ENCODE peak calls at places on chromosomes 13 and 19, in seven cellular contexts. X is thoracic aorta, R is neural progenitor cell, J is heart right ventricle, H is substantia nigra, L is psoas muscle, U is prostate gland. F is an unnamed sample.

GRCh38 chr19:18433039-18433691 is 4.8 kb downstream of the ISYNA1 start:
- DNase-seq in X (no peak), R (peak), J (no peak), H (no peak), L (no peak), U (no peak), F (no peak)

GRCh38 chr19:622666-623065 is 10.7 kb downstream of the POLRMT start:
- DNase-seq in X (no peak), R (no peak), J (no peak), H (no peak), L (no peak), U (no peak), F (no peak)

GRCh38 chr19:42233106-42233505 is 9.3 kb downstream of the GSK3A start:
- DNase-seq in X (no peak), R (no peak), J (no peak), H (no peak), L (no peak), U (no peak), F (no peak)

GRCh38 chr13:109789262-109789661 is 2.9 kb upstream of the IRS2 start:
- DNase-seq in X (no peak), R (no peak), J (no peak), H (no peak), L (no peak), U (no peak), F (no peak)

GRCh38 chr13:49533586-49534269 is 38.0 kb downstream of the PHF11 start:
- DNase-seq in X (no peak), R (no peak), J (no peak), H (no peak), L (no peak), U (no peak), F (no peak)

GRCh38 chr13:95677564-95678386 is 836 bp downstream of the DNAJC3 start:
- DNase-seq in X (no peak), R (peak), J (no peak), H (no peak), L (no peak), U (peak), F (no peak)

GRCh38 chr13:95099541-95099940 is 201.7 kb downstream of the ABCC4 start:
- DNase-seq in X (no peak), R (no peak), J (no peak), H (no peak), L (no peak), U (no peak), F (no peak)

GRCh38 chr13:113491418-113491883 is 940 bp upstream of the DCUN1D2 start:
- DNase-seq in X (no peak), R (peak), J (peak), H (no peak), L (peak), U (no peak), F (no peak)

GRCh38 chr19:7705387-7706187 is 3.7 kb upstream of the FCER2 start:
- DNase-seq in X (no peak), R (no peak), J (peak), H (no peak), L (no peak), U (peak), F (no peak)

GRCh38 chr13:43758834-43759233 is 27.9 kb downstream of the ENOX1 start:
- DNase-seq in X (no peak), R (no peak), J (no peak), H (no peak), L (no peak), U (no peak), F (no peak)

GRCh38 chr13:42039946-42040729 is 8.3 kb upstream of the DGKH start:
- DNase-seq in X (peak), R (peak), J (peak), H (peak), L (peak), U (peak), F (peak)

GRCh38 chr19:41870401-41870873 is 6.6 kb upstream of the CD79A start:
- DNase-seq in X (no peak), R (no peak), J (no peak), H (no peak), L (no peak), U (no peak), F (no peak)

GRCh38 chr19:55472463-55472862 is 4.0 kb upstream of the ZNF628 start:
- DNase-seq in X (no peak), R (no peak), J (no peak), H (no peak), L (no peak), U (no peak), F (no peak)

GRCh38 chr19:33388817-33389573 is 15.5 kb downstream of the CEBPG start:
- DNase-seq in X (no peak), R (no peak), J (peak), H (no peak), L (peak), U (no peak), F (no peak)

GRCh38 chr13:35599385-35599784 is 122.9 kb upstream of the MAB21L1 start:
- DNase-seq in X (no peak), R (peak), J (no peak), H (no peak), L (no peak), U (no peak), F (no peak)

GRCh38 chr13:23500858-23501257 is 67.4 kb upstream of the SACS start:
- DNase-seq in X (no peak), R (no peak), J (no peak), H (no peak), L (no peak), U (no peak), F (no peak)

GRCh38 chr13:110431425-110431824 is 124.3 kb downstream of the COL4A2 start:
- DNase-seq in X (no peak), R (no peak), J (no peak), H (no peak), L (no peak), U (no peak), F (no peak)

GRCh38 chr19:50287331-50287730 is 41.8 kb downstream of the KCNC3 start:
- DNase-seq in X (no peak), R (no peak), J (no peak), H (no peak), L (no peak), U (no peak), F (no peak)

GRCh38 chr19:7528192-7528519 is 5.7 kb downstream of the MCOLN1 start:
- DNase-seq in X (no peak), R (no peak), J (no peak), H (no peak), L (no peak), U (no peak), F (no peak)

GRCh38 chr13:99051768-99052455 is 74.0 kb upstream of the DOCK9 start:
- DNase-seq in X (no peak), R (no peak), J (no peak), H (no peak), L (no peak), U (no peak), F (no peak)

GRCh38 chr13:39105110-39105509 is 66.9 kb downstream of the NHLRC3 start:
- DNase-seq in X (no peak), R (no peak), J (no peak), H (no peak), L (no peak), U (no peak), F (no peak)

GRCh38 chr19:13718733-13719132 is 45.6 kb upstream of the MRI1 start:
- DNase-seq in X (no peak), R (peak), J (peak), H (peak), L (no peak), U (no peak), F (peak)

GRCh38 chr13:110617326-110618072 is 2.2 kb downstream of the NAXD start:
- DNase-seq in X (no peak), R (no peak), J (no peak), H (no peak), L (no peak), U (no peak), F (no peak)

GRCh38 chr19:17847538-17848366 is at the start of gene JAK3:
- DNase-seq in X (no peak), R (peak), J (peak), H (peak), L (peak), U (no peak), F (peak)

GRCh38 chr19:18233224-18233825 is 7.1 kb upstream of the PDE4C start:
- DNase-seq in X (no peak), R (peak), J (peak), H (no peak), L (peak), U (no peak), F (no peak)

GRCh38 chr19:19500975-19501644 is 14.2 kb downstream of the TSSK6 start:
- DNase-seq in X (no peak), R (no peak), J (no peak), H (no peak), L (no peak), U (no peak), F (no peak)

GRCh38 chr19:46068345-46069258 is 27.8 kb upstream of the IGFL4 start:
- DNase-seq in X (no peak), R (no peak), J (no peak), H (no peak), L (no peak), U (no peak), F (no peak)

GRCh38 chr13:37187611-37188010 is 82.1 kb upstream of the CSNK1A1L start:
- DNase-seq in X (no peak), R (no peak), J (no peak), H (no peak), L (no peak), U (no peak), F (no peak)

GRCh38 chr13:111115051-111115840 is at the start of gene ARHGEF7:
- DNase-seq in X (no peak), R (peak), J (peak), H (no peak), L (no peak), U (no peak), F (no peak)

GRCh38 chr19:19181614-19182013 is 10.3 kb downstream of the BORCS8 start:
- DNase-seq in X (no peak), R (no peak), J (no peak), H (no peak), L (no peak), U (no peak), F (no peak)

GRCh38 chr19:51777570-51778460 is 16.8 kb downstream of the FPR2 start:
- DNase-seq in X (no peak), R (peak), J (peak), H (peak), L (peak), U (peak), F (peak)

GRCh38 chr13:100875392-100876043 is 200.9 kb upstream of the TMTC4 start:
- DNase-seq in X (no peak), R (no peak), J (no peak), H (no peak), L (no peak), U (no peak), F (no peak)

GRCh38 chr19:16001481-16002312 is 52.9 kb downstream of the OR10H4 start:
- DNase-seq in X (no peak), R (no peak), J (no peak), H (no peak), L (no peak), U (peak), F (no peak)

GRCh38 chr19:55278391-55279135 is 1.3 kb downstream of the HSPBP1 start:
- DNase-seq in X (no peak), R (no peak), J (no peak), H (no peak), L (no peak), U (no peak), F (no peak)

DNA sequence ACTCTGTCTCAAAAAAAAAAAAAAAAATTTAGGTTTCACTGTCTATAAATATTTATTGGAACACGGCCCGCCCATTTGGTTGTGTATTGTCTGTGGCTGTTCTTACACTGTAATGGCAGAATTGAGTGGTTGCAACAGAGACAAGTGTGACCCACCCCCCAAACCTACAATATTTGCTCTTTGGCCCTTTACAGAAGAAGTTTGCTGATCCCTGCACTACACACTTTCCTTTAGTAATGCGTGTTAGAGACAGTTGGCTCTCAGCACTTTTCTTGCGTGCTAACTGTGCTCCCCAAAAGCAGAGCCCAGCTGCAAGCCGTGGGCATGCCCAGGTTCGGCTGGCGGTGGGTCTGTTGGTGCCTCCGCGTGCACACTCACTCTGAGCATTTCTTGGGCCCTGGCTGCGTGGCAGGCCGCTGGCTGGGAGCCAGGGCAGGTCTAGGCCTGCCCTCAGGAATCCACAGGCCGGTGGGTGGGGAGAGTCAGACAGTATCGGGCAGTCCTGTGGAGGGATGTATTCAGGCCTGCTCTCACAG is 72.6 kb downstream of the SIPA1L3 start:
- DNase-seq in X (no peak), R (no peak), J (no peak), H (no peak), L (no peak), U (peak), F (no peak)
- H3K27ac ChIP-seq in X (no peak), R (no peak), J (no peak), H (peak), L (no peak), U (peak), F (no peak)

GRCh38 chr19:4051175-4052101 is 15.3 kb downstream of the ZBTB7A start:
- DNase-seq in X (no peak), R (no peak), J (no peak), H (no peak), L (peak), U (no peak), F (no peak)
- H3K27ac ChIP-seq in X (peak), R (no peak), J (peak), H (peak), L (peak), U (no peak), F (peak)

GRCh38 chr13:29436291-29436690 is 159.2 kb downstream of the SLC7A1 start:
- DNase-seq in X (no peak), R (no peak), J (no peak), H (no peak), L (no peak), U (no peak), F (no peak)

GRCh38 chr13:29435125-29435911 is 160.2 kb downstream of the SLC7A1 start:
- DNase-seq in X (no peak), R (no peak), J (peak), H (no peak), L (no peak), U (no peak), F (no peak)

GRCh38 chr13:29438772-29439171 is 156.7 kb downstream of the SLC7A1 start:
- DNase-seq in X (no peak), R (no peak), J (no peak), H (no peak), L (no peak), U (no peak), F (no peak)

GRCh38 chr13:29434217-29434940 is 161.1 kb downstream of the SLC7A1 start:
- DNase-seq in X (no peak), R (no peak), J (no peak), H (no peak), L (no peak), U (no peak), F (no peak)

DNA sequence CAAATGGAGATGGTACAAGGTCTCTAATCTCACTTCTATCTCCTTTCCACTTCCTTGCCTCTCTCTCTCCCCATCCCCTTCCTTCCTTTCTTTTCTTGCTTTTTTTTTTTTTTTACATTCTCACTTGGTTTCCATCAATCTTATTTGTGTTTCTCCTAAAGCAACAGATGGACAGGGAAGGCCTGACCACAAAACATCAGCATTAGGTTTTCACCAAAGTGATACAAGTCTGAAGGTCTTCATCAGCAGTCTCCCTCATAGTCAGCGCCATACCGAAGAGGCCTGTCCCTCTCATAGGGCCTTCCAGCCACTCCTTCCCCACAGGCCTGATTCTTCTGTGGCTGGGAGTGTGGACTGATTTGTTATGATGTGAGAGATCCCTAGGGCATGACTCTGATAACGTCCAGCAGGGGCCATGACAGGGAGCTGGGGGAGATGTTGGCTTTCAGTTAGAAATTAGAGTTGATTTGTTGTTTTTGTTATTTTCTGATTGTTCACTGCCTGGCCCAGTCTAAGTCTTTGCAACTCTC is 158.7 kb downstream of the SLC7A1 start:
- DNase-seq in X (no peak), R (no peak), J (no peak), H (no peak), L (no peak), U (no peak), F (no peak)
- H3K27ac ChIP-seq in X (peak), R (no peak), J (peak), H (no peak), L (peak), U (no peak), F (no peak)

GRCh38 chr19:57583521-57584416 is at the start of gene ZIK1:
- DNase-seq in X (peak), R (peak), J (peak), H (peak), L (peak), U (peak), F (peak)
- H3K27ac ChIP-seq in X (no peak), R (no peak), J (peak), H (peak), L (peak), U (no peak), F (peak)

GRCh38 chr13:58908019-58908679 is 1255.6 kb downstream of the DIAPH3 start:
- DNase-seq in X (no peak), R (no peak), J (no peak), H (no peak), L (no peak), U (no peak), F (no peak)
- H3K27ac ChIP-seq in X (no peak), R (no peak), J (no peak), H (no peak), L (no peak), U (no peak), F (no peak)

GRCh38 chr19:39154084-39154625 is 28.6 kb downstream of the PAK4 start:
- DNase-seq in X (no peak), R (no peak), J (no peak), H (no peak), L (no peak), U (no peak), F (no peak)
- H3K27ac ChIP-seq in X (no peak), R (no peak), J (no peak), H (no peak), L (no peak), U (peak), F (no peak)